ENCODE peak calls at places on chromosomes 3 and 15, in seven cellular contexts. N is COR-L47; Q is NCI-H460; T is stimulated activated CD4-positive, alpha-beta T cell treated with anti-CD3 and anti-CD28 coated beads, Interleukin-1b, Interleukin-23, amount 100 ng/mL, for 4 hours; F is T-helper 1 cell; G is stimulated activated naive B cell treated with anti-CD40 and anti-IgM and Interleukin-4, amounts not matched to agents 10 μg/mL and 1 μg/mL and 100 μg/mL, for 72 hours; Y is endothelial cell. D is an unnamed sample.

GRCh38 chr15:85033148-85033547 is 51.5 kb downstream of the PDE8A start:
- DNase-seq in T (no peak), Y (no peak), Q (no peak), N (no peak), G (no peak), F (no peak), D (no peak)

GRCh38 chr3:185539934-185540333 is 12.5 kb downstream of the LIPH start:
- DNase-seq in F (no peak), N (no peak), Y (no peak), T (no peak), Q (no peak), G (no peak), D (no peak)

GRCh38 chr3:151538706-151539403 is 78.0 kb upstream of the IGSF10 start:
- DNase-seq in Y (no peak), T (no peak), F (no peak), Q (no peak), G (no peak), N (no peak), D (no peak)

GRCh38 chr3:69306239-69307185 is 79.4 kb downstream of the FRMD4B start:
- DNase-seq in F (peak), Q (peak), N (peak), G (peak), T (peak), Y (peak), D (peak)

GRCh38 chr3:179666436-179667035 is 13.7 kb downstream of the USP13 start:
- DNase-seq in T (no peak), Y (no peak), G (no peak), F (no peak), N (peak), Q (no peak), D (peak)

GRCh38 chr3:152745677-152746076 is 89.3 kb upstream of the P2RY1 start:
- DNase-seq in G (no peak), T (no peak), Y (no peak), F (no peak), Q (no peak), N (no peak), D (no peak)

GRCh38 chr3:169966086-169966950 is at the start of gene SEC62:
- DNase-seq in F (peak), T (peak), Y (peak), N (peak), G (peak), Q (peak), D (peak)

GRCh38 chr3:120258009-120258408 is 27.0 kb downstream of the GPR156 start:
- DNase-seq in F (no peak), G (no peak), Y (no peak), N (no peak), T (no peak), Q (no peak), D (no peak)

GRCh38 chr3:194134231-194134756 is 1.7 kb upstream of the HES1 start:
- DNase-seq in F (peak), Y (peak), G (peak), Q (no peak), N (peak), T (peak), D (peak)

GRCh38 chr3:126212250-126212628 is 31.9 kb upstream of the ALDH1L1 start:
- DNase-seq in Q (no peak), T (no peak), G (no peak), F (no peak), N (no peak), Y (no peak), D (no peak)

GRCh38 chr3:26428992-26429391 is 193.6 kb upstream of the LRRC3B start:
- DNase-seq in Y (no peak), F (no peak), G (no peak), N (no peak), Q (no peak), T (no peak), D (no peak)

GRCh38 chr3:63642488-63642887 is 10.0 kb upstream of the SNTN start:
- DNase-seq in T (no peak), Q (no peak), F (no peak), G (no peak), Y (no peak), N (no peak), D (no peak)

GRCh38 chr3:130379274-130379673 is 33.8 kb downstream of the COL6A5 start:
- DNase-seq in G (no peak), F (no peak), Y (no peak), Q (no peak), T (no peak), N (no peak), D (no peak)

GRCh38 chr3:89114841-89115223 is 7.4 kb downstream of the EPHA3 start:
- DNase-seq in Q (no peak), G (no peak), T (no peak), N (peak), Y (no peak), F (no peak), D (peak)

GRCh38 chr15:50876989-50877360 is 31.5 kb upstream of the AP4E1 start:
- DNase-seq in Q (peak), T (peak), Y (peak), G (peak), F (peak), N (peak), D (peak)

GRCh38 chr3:193805448-193805847 is 212.4 kb downstream of the OPA1 start:
- DNase-seq in N (peak), Q (no peak), G (no peak), T (no peak), Y (no peak), F (no peak), D (peak)

GRCh38 chr3:142180761-142181362 is 31.5 kb upstream of the TFDP2 start:
- DNase-seq in F (no peak), T (no peak), G (no peak), Q (peak), N (peak), Y (peak), D (no peak)

GRCh38 chr3:162354343-162354742 is 857.7 kb downstream of the OTOL1 start:
- DNase-seq in F (no peak), N (no peak), G (no peak), T (no peak), Q (no peak), Y (no peak), D (no peak)

GRCh38 chr3:116863842-116864626 is 154.5 kb downstream of the TUSC7 start:
- DNase-seq in F (no peak), Q (no peak), Y (peak), T (no peak), G (no peak), N (peak), D (peak)

GRCh38 chr3:58411851-58412830 is 21.5 kb downstream of the PDHB start:
- DNase-seq in N (no peak), G (no peak), Q (no peak), Y (no peak), F (no peak), T (no peak), D (no peak)

GRCh38 chr3:74124716-74125115 is 489.7 kb downstream of the CNTN3 start:
- DNase-seq in N (no peak), Q (no peak), G (no peak), Y (no peak), T (no peak), F (no peak), D (no peak)

GRCh38 chr3:170054204-170054603 is 16.4 kb downstream of the GPR160 start:
- DNase-seq in Y (no peak), N (no peak), G (no peak), T (no peak), Q (no peak), F (no peak), D (no peak)

GRCh38 chr3:14633819-14634424 is 17.6 kb upstream of the CCDC174 start:
- DNase-seq in T (peak), F (peak), G (peak), N (no peak), Y (peak), Q (peak), D (peak)

GRCh38 chr3:88779482-88779881 is 327.9 kb upstream of the EPHA3 start:
- DNase-seq in T (no peak), G (no peak), Y (no peak), F (no peak), N (no peak), Q (no peak), D (no peak)